ENCODE peak calls at places on chromosomes 6 and 20, in six cellular contexts. K is endothelial cell, E is brain microvascular endothelial cell, P is fibroblast of the aortic adventitia, F is heart right ventricle, N is endodermal cell. S is an unnamed sample.

GRCh38 chr20:63008541-63009043 is 1.8 kb upstream of the BHLHE23 start:
- DNase-seq in K (no peak), E (no peak), P (no peak), F (no peak), N (peak), S (no peak)

GRCh38 chr20:62742979-62743776 is 34.5 kb downstream of the NTSR1 start:
- DNase-seq in K (no peak), E (no peak), P (no peak), F (no peak), N (no peak), S (no peak)

GRCh38 chr6:90885611-90886056 is 298.8 kb upstream of the MAP3K7 start:
- DNase-seq in K (no peak), E (no peak), P (no peak), F (no peak), N (peak), S (no peak)

GRCh38 chr6:28880894-28881780 is 42.6 kb downstream of the TRIM27 start:
- DNase-seq in K (peak), E (peak), P (peak), F (peak), N (peak), S (peak)

GRCh38 chr6:7580927-7581618 is 8.9 kb upstream of the SNRNP48 start:
- DNase-seq in K (no peak), E (no peak), P (no peak), F (no peak), N (no peak), S (no peak)

GRCh38 chr6:13278991-13279390 is 49.3 kb downstream of the TBC1D7 start:
- DNase-seq in K (no peak), E (no peak), P (peak), F (no peak), N (no peak), S (no peak)

GRCh38 chr6:6224933-6225486 is 95.5 kb downstream of the F13A1 start:
- DNase-seq in K (no peak), E (no peak), P (no peak), F (no peak), N (no peak), S (no peak)

GRCh38 chr6:48272518-48272917 is 161.5 kb upstream of the PTCHD4 start:
- DNase-seq in K (no peak), E (no peak), P (no peak), F (no peak), N (no peak), S (no peak)

GRCh38 chr6:98833101-98834059 is 994 bp upstream of the POU3F2 start:
- DNase-seq in K (peak), E (no peak), P (peak), F (no peak), N (peak), S (peak)

DNA sequence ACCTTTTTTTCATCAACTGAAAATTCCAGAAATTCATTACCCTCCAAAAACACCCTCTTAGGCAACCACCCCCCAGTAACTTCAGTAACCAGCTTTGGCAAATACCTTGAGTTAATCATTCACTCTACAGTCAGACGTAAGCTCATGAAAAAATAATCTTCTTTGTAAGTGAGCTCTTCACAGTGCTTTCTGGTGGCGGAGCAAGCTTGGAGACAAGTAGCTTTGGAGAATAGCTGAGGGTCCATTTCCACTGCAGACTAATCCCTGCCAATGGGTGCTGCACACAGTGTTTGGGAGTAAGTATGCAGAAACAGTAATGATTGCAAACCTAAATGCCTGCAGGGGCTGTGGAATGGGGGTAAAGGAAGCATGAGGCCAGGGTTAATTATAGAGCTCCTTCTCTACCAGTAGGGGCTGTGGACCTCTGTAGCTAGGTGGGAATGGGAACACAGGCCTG is 56.8 kb upstream of the HINT3 start:
- DNase-seq in K (no peak), E (no peak), P (no peak), F (no peak), N (peak), S (no peak)
- TF ChIP-seq CTCF in K (no peak), E (no peak), P (no peak), F (no peak), N (peak), S (no peak)

GRCh38 chr6:75943381-75943780 is 129.1 kb downstream of the IMPG1 start:
- DNase-seq in K (no peak), E (no peak), P (no peak), F (no peak), N (no peak), S (no peak)

GRCh38 chr6:75936682-75937081 is 135.8 kb downstream of the IMPG1 start:
- DNase-seq in K (no peak), E (no peak), P (no peak), F (no peak), N (no peak), S (no peak)

GRCh38 chr6:75940558-75940957 is 131.9 kb downstream of the IMPG1 start:
- DNase-seq in K (no peak), E (no peak), P (no peak), F (no peak), N (no peak), S (no peak)

GRCh38 chr6:75946146-75946831 is 126.2 kb downstream of the IMPG1 start:
- DNase-seq in K (no peak), E (no peak), P (no peak), F (no peak), N (no peak), S (no peak)

GRCh38 chr6:75941509-75941908 is 131.0 kb downstream of the IMPG1 start:
- DNase-seq in K (no peak), E (no peak), P (no peak), F (no peak), N (no peak), S (no peak)
- TF ChIP-seq CTCF in K (no peak), E (no peak), P (no peak), F (no peak), N (no peak), S (no peak)

GRCh38 chr6:61809004-61809595 is 476.9 kb downstream of the KHDRBS2 start:
- DNase-seq in K (peak), E (peak), P (no peak), F (no peak), N (no peak), S (peak)
- TF ChIP-seq CTCF in K (peak), E (peak), P (no peak), F (no peak), N (peak), S (peak)

DNA sequence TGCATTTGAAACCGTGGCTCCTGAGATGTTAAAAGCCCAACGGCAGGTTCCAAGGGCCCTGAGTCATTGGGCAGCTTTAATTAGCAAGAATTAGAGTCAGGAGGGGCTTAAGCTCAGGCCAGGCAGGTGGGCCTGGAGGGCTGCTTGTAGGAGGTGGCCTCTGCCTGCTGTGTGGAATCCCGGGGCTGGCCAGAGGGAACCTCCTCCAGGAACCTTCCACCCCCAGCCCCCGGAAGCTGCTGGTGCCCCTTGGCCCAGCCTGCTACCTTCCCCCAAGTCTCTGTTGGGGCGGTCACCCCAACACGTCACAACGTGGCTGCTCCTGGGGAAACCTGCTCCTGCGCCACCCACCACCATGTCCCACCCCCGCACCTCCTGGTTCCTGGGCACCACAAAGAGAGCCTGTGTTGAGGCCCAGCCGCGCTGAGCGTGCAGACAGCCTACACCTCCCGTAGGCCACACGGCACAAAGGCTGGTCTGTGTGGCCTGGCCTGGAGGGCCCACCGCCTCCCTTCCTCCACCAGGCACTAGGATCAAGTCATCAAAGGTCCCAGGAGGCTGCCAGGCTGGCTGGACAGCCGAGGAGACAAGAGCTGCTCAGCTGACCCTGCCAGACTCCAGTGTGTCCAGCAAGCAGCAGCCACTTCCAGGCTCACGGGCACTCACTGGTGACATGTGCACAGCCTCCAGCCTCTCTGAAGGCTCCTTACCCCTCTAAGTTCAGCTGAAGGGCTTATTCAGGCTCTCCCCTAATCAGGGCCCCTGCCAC is 86.3 kb downstream of the SNX5 start:
- DNase-seq in K (no peak), E (no peak), P (no peak), F (no peak), N (no peak), S (no peak)
- TF ChIP-seq CTCF in K (no peak), E (no peak), P (no peak), F (no peak), N (no peak), S (no peak)

GRCh38 chr20:51070635-51071034 is 47.7 kb upstream of the KCNG1 start:
- DNase-seq in K (no peak), E (no peak), P (no peak), F (no peak), N (no peak), S (no peak)
- TF ChIP-seq CTCF in K (no peak), E (no peak), P (no peak), F (no peak), N (peak), S (no peak)

GRCh38 chr20:36439731-36440072 is 101.6 kb upstream of the MYL9 start:
- DNase-seq in K (no peak), E (no peak), P (no peak), F (no peak), N (no peak), S (no peak)
- TF ChIP-seq CTCF in K (no peak), E (no peak), P (peak), F (no peak), N (no peak), S (peak)

GRCh38 chr20:4449977-4450715 is 271.6 kb upstream of the PRND start:
- DNase-seq in K (no peak), E (peak), P (peak), F (no peak), N (no peak), S (no peak)
- TF ChIP-seq CTCF in K (no peak), E (peak), P (peak), F (no peak), N (peak), S (peak)

GRCh38 chr6:45613678-45614077 is 235.9 kb upstream of the SUPT3H start:
- DNase-seq in K (no peak), E (peak), P (peak), F (peak), N (no peak), S (peak)
- TF ChIP-seq CTCF in K (no peak), E (no peak), P (no peak), F (no peak), N (no peak), S (no peak)

S was measured in nephron progenitor cell.